ENCODE peak calls at places on chromosome 13, in ten cellular contexts. A is activated CD8-positive, alpha-beta memory T cell treated with anti-CD3 and anti-CD28 coated beads for 1 hour; U is naive thymus-derived CD8-positive, alpha-beta T cell; V is stimulated activated CD4-positive, alpha-beta T cell treated with anti-CD3 and anti-CD28 coated beads, Interleukin-1b, Interleukin-23, amount 100 ng/mL, for 48 hours; Y is GOT3; Z is smooth muscle cell of the brain vasculature; D is Jurkat, Clone E6-1; O is NCI-H446; K is NCI-H1092; Q is GM10248. N is an unnamed sample.

GRCh38 chr13:85529216-85529590 is 270.0 kb downstream of the SLITRK6 start:
- DNase-seq in A (no peak), U (no peak), V (no peak), Y (no peak), Z (no peak), D (no peak), O (no peak), K (no peak), Q (no peak), N (peak; percentile 15)

GRCh38 chr13:44267966-44268365 is 105.7 kb upstream of the SERP2 start:
- DNase-seq in A (no peak), U (no peak), V (no peak), Y (no peak), Z (no peak), D (no peak), O (no peak), K (no peak), Q (no peak), N (no peak)

GRCh38 chr13:111025310-111025709 is 89.8 kb upstream of the ARHGEF7 start:
- DNase-seq in A (no peak), U (no peak), V (no peak), Y (no peak), Z (no peak), D (no peak), O (no peak), K (no peak), Q (no peak), N (no peak)

GRCh38 chr13:97275775-97276501 is 53.8 kb downstream of the MBNL2 start:
- DNase-seq in A (no peak), U (no peak), V (no peak), Y (no peak), Z (no peak), D (no peak), O (no peak), K (no peak), Q (no peak), N (no peak)

GRCh38 chr13:48317511-48317981 is 14.0 kb downstream of the RB1 start:
- DNase-seq in A (no peak), U (no peak), V (no peak), Y (no peak), Z (no peak), D (no peak), O (no peak), K (no peak), Q (no peak), N (no peak)

GRCh38 chr13:113002891-113003290 is 33.9 kb downstream of the MCF2L start:
- DNase-seq in A (no peak), U (no peak), V (no peak), Y (no peak), Z (no peak), D (no peak), O (no peak), K (no peak), Q (no peak), N (no peak)

GRCh38 chr13:35649162-35649561 is 172.7 kb upstream of the MAB21L1 start:
- DNase-seq in A (no peak), U (no peak), V (no peak), Y (no peak), Z (no peak), D (no peak), O (no peak), K (no peak), Q (no peak), N (peak; percentile 2)

GRCh38 chr13:50125306-50125555 is 110.0 kb downstream of the KCNRG start:
- DNase-seq in A (no peak), U (no peak), V (no peak), Y (peak; percentile 55), Z (no peak), D (no peak), O (no peak), K (peak; percentile 68), Q (peak; percentile 60), N (no peak)

GRCh38 chr13:23518231-23518630 is 52.0 kb upstream of the TNFRSF19 start:
- DNase-seq in A (no peak), U (no peak), V (no peak), Y (no peak), Z (no peak), D (no peak), O (no peak), K (no peak), Q (no peak), N (no peak)

GRCh38 chr13:27139565-27139964 is 32.0 kb downstream of the USP12 start:
- DNase-seq in A (no peak), U (no peak), V (no peak), Y (no peak), Z (no peak), D (no peak), O (no peak), K (no peak), Q (no peak), N (no peak)

GRCh38 chr13:50757021-50757420 is 86.5 kb downstream of the DLEU7 start:
- DNase-seq in A (no peak), U (no peak), V (no peak), Y (no peak), Z (no peak), D (no peak), O (no peak), K (no peak), Q (no peak), N (no peak)

GRCh38 chr13:26771796-26772195 is 11.2 kb upstream of the GPR12 start:
- DNase-seq in A (no peak), U (no peak), V (no peak), Y (no peak), Z (no peak), D (no peak), O (no peak), K (no peak), Q (no peak), N (no peak)

GRCh38 chr13:80338781-80339577 is 1.9 kb downstream of the SPRY2 start:
- DNase-seq in A (no peak), U (no peak), V (peak; percentile 5), Y (peak; percentile 13), Z (no peak), D (no peak), O (no peak), K (peak; percentile 37), Q (peak; percentile 40), N (no peak)

GRCh38 chr13:77124423-77124822 is 97.5 kb upstream of the FBXL3 start:
- DNase-seq in A (no peak), U (no peak), V (no peak), Y (no peak), Z (no peak), D (no peak), O (no peak), K (no peak), Q (no peak), N (no peak)

GRCh38 chr13:100987993-100988392 is 313.4 kb upstream of the TMTC4 start:
- DNase-seq in A (no peak), U (no peak), V (no peak), Y (no peak), Z (no peak), D (no peak), O (peak; percentile 20), K (peak; percentile 3), Q (no peak), N (no peak)

GRCh38 chr13:45670481-45670880 is 31.6 kb upstream of the CBY2 start:
- DNase-seq in A (no peak), U (no peak), V (no peak), Y (no peak), Z (no peak), D (no peak), O (no peak), K (no peak), Q (no peak), N (no peak)

GRCh38 chr13:32581177-32581786 is 5.0 kb upstream of the PDS5B start:
- DNase-seq in A (no peak), U (no peak), V (no peak), Y (no peak), Z (no peak), D (peak; percentile 24), O (peak; percentile 41), K (no peak), Q (peak; percentile 29), N (no peak)

GRCh38 chr13:51731759-51732158 is 72.2 kb downstream of the DHRS12 start:
- DNase-seq in A (no peak), U (no peak), V (no peak), Y (no peak), Z (no peak), D (no peak), O (peak; percentile 0), K (no peak), Q (no peak), N (peak; percentile 26)

GRCh38 chr13:42883771-42884170 is 102.4 kb downstream of the FAM216B start:
- DNase-seq in A (no peak), U (no peak), V (no peak), Y (no peak), Z (no peak), D (no peak), O (peak; percentile 43), K (peak; percentile 31), Q (no peak), N (peak; percentile 56)

GRCh38 chr13:99610702-99611289 is 109.5 kb downstream of the TM9SF2 start:
- DNase-seq in A (no peak), U (no peak), V (no peak), Y (no peak), Z (no peak), D (no peak), O (no peak), K (no peak), Q (no peak), N (no peak)

GRCh38 chr13:101516262-101516661 is 63.8 kb downstream of the ITGBL1 start:
- DNase-seq in A (no peak), U (no peak), V (no peak), Y (no peak), Z (no peak), D (no peak), O (no peak), K (no peak), Q (no peak), N (no peak)

GRCh38 chr13:51874651-51875050 is 12.9 kb downstream of the CCDC70 start:
- DNase-seq in A (no peak), U (no peak), V (no peak), Y (no peak), Z (no peak), D (no peak), O (no peak), K (no peak), Q (no peak), N (no peak)

GRCh38 chr13:113589961-113590339 is 5.4 kb downstream of the TFDP1 start:
- DNase-seq in A (no peak), U (no peak), V (no peak), Y (no peak), Z (no peak), D (no peak), O (no peak), K (no peak), Q (peak; percentile 7), N (no peak)

GRCh38 chr13:48542581-48543341 is 9.9 kb upstream of the RCBTB2 start:
- DNase-seq in A (no peak), U (no peak), V (no peak), Y (no peak), Z (no peak), D (peak; percentile 41), O (peak; percentile 34), K (peak; percentile 71), Q (no peak), N (no peak)

GRCh38 chr13:48945626-48946025 is 30.1 kb upstream of the FNDC3A start:
- DNase-seq in A (no peak), U (no peak), V (no peak), Y (no peak), Z (no peak), D (no peak), O (no peak), K (no peak), Q (no peak), N (no peak)

GRCh38 chr13:97281028-97281427 is 58.9 kb downstream of the MBNL2 start:
- DNase-seq in A (no peak), U (no peak), V (no peak), Y (no peak), Z (no peak), D (no peak), O (no peak), K (no peak), Q (no peak), N (no peak)

GRCh38 chr13:25329706-25330105 is 28.3 kb downstream of the NUP58 start:
- DNase-seq in A (no peak), U (no peak), V (no peak), Y (no peak), Z (no peak), D (no peak), O (no peak), K (no peak), Q (no peak), N (peak; percentile 13)

GRCh38 chr13:45303866-45304265 is 37.1 kb downstream of the TPT1 start:
- DNase-seq in A (no peak), U (no peak), V (no peak), Y (no peak), Z (no peak), D (no peak), O (no peak), K (no peak), Q (no peak), N (no peak)